ENCODE peak calls at places on chromosomes 11 and 22, in five cellular contexts. L is activated T-helper 9 cell treated with anti-CD3 and anti-CD28 coated beads, Interleukin-2, amount 50 U/mL, for 16 hours; Z is AG08395; S is activated naive CD4-positive, alpha-beta T cell; H is Right ventricle myocardium superior. F is an unnamed sample.

GRCh38 chr11:2553886-2554285 is 109.1 kb downstream of the KCNQ1 start:
- DNase-seq in L (no peak), Z (no peak), S (no peak), H (peak), F (peak)

GRCh38 chr11:1149545-1149944 is 8.2 kb upstream of the MUC5AC start:
- DNase-seq in L (no peak), Z (no peak), S (no peak), H (no peak), F (no peak)

GRCh38 chr11:10436733-10437132 is 18.3 kb upstream of the AMPD3 start:
- DNase-seq in L (no peak), Z (no peak), S (no peak), H (no peak), F (no peak)

GRCh38 chr11:95877288-95877687 is 46.6 kb downstream of the MTMR2 start:
- DNase-seq in L (no peak), Z (peak), S (no peak), H (no peak), F (no peak)

GRCh38 chr11:64799925-64800632 is 2.9 kb downstream of the MAP4K2 start:
- DNase-seq in L (no peak), Z (no peak), S (no peak), H (no peak), F (no peak)

GRCh38 chr22:43168416-43169309 is 17.3 kb downstream of the TSPO start:
- DNase-seq in L (no peak), Z (peak), S (no peak), H (no peak), F (no peak)

GRCh38 chr11:66263231-66263630 is 5.2 kb upstream of the RAB1B start:
- DNase-seq in L (no peak), Z (no peak), S (no peak), H (no peak), F (no peak)

GRCh38 chr11:34308049-34308692 is 49.6 kb downstream of the ABTB2 start:
- DNase-seq in L (no peak), Z (no peak), S (no peak), H (no peak), F (no peak)

GRCh38 chr22:19891350-19892248 is 36.9 kb upstream of the GNB1L start:
- DNase-seq in L (peak), Z (peak), S (peak), H (no peak), F (no peak)

GRCh38 chr22:27046126-27046525 is 388.7 kb downstream of the MIAT start:
- DNase-seq in L (no peak), Z (no peak), S (no peak), H (no peak), F (no peak)

GRCh38 chr22:36741204-36741793 is 34.6 kb downstream of the IFT27 start:
- DNase-seq in L (no peak), Z (no peak), S (no peak), H (no peak), F (no peak)

GRCh38 chr11:64358907-64359711 is at the start of gene RPS6KA4:
- DNase-seq in L (peak), Z (peak), S (peak), H (peak), F (peak)

GRCh38 chr11:134850566-134850965 is 438.5 kb upstream of the B3GAT1 start:
- DNase-seq in L (no peak), Z (no peak), S (no peak), H (no peak), F (no peak)

GRCh38 chr11:114348200-114349191 is 51.8 kb downstream of the C11orf71 start:
- DNase-seq in L (no peak), Z (peak), S (no peak), H (no peak), F (no peak)

GRCh38 chr11:112241486-112241885 is 15.3 kb downstream of the PTS start:
- DNase-seq in L (no peak), Z (peak), S (no peak), H (no peak), F (no peak)

GRCh38 chr11:47533690-47534135 is 19.2 kb downstream of the CELF1 start:
- DNase-seq in L (no peak), Z (peak), S (no peak), H (no peak), F (no peak)

GRCh38 chr11:35682230-35683195 is 19.9 kb downstream of the TRIM44 start:
- DNase-seq in L (no peak), Z (peak), S (no peak), H (no peak), F (no peak)

GRCh38 chr22:20463324-20464095 is 25.9 kb upstream of the SCARF2 start:
- DNase-seq in L (no peak), Z (no peak), S (peak), H (no peak), F (no peak)

GRCh38 chr22:37021710-37022482 is 2.4 kb downstream of the MPST start:
- DNase-seq in L (peak), Z (peak), S (peak), H (peak), F (no peak)

F was measured in left lung.